ENCODE peak calls at places on chromosomes 4 and X, in five cellular contexts. I is NCI-H1105; O is stimulated activated CD4-positive, alpha-beta T cell treated with anti-CD3 and anti-CD28 coated beads, Interleukin-15, amount 100 ng/mL, for 48 hours; F is GM06990; U is left colon. H is an unnamed sample.

GRCh38 chr4:119823891-119824290 is 195.3 kb upstream of the PDE5A start:
- DNase-seq in F (no peak), U (no peak), I (no peak), O (no peak), H (no peak)

GRCh38 chr4:982814-983213 is 4.0 kb upstream of the IDUA start:
- DNase-seq in I (no peak), F (no peak), U (no peak), O (no peak), H (no peak)

GRCh38 chr4:26377352-26378311 is 56.8 kb downstream of the RBPJ start:
- DNase-seq in O (no peak), I (no peak), U (no peak), F (no peak), H (no peak)

GRCh38 chr4:40311811-40312346 is 23.3 kb upstream of the CHRNA9 start:
- DNase-seq in F (no peak), O (no peak), I (no peak), U (no peak), H (no peak)

GRCh38 chr4:98564847-98565246 is 93.6 kb downstream of the TSPAN5 start:
- DNase-seq in F (no peak), U (no peak), O (no peak), I (no peak), H (no peak)

GRCh38 chr4:186657766-186658165 is 65.9 kb downstream of the FAT1 start:
- DNase-seq in I (no peak), F (no peak), U (no peak), O (no peak), H (no peak)

GRCh38 chrX:475926-476723 is 89.4 kb upstream of the PPP2R3B start:
- DNase-seq in U (no peak), I (no peak), O (no peak), F (no peak), H (no peak)

GRCh38 chr4:80143305-80143679 is 54.0 kb upstream of the PRDM8 start:
- DNase-seq in I (no peak), O (no peak), U (no peak), F (no peak), H (no peak)

GRCh38 chr4:7199129-7199725 is 6.9 kb downstream of the SORCS2 start:
- DNase-seq in O (no peak), I (no peak), U (no peak), F (no peak), H (no peak)

GRCh38 chr4:58611012-58611411 is 1500.8 kb upstream of the IGFBP7 start:
- DNase-seq in O (no peak), I (no peak), U (no peak), F (no peak), H (no peak)

GRCh38 chrX:109782994-109783711 is 50.1 kb upstream of the ACSL4 start:
- DNase-seq in O (no peak), U (no peak), F (peak; percentile 23), I (no peak), H (no peak)

GRCh38 chr4:148986951-148987350 is 544.7 kb upstream of the NR3C2 start:
- DNase-seq in F (no peak), I (no peak), U (no peak), O (no peak), H (no peak)

GRCh38 chrX:129125515-129125914 is 397.8 kb downstream of the SMARCA1 start:
- DNase-seq in F (no peak), I (no peak), O (no peak), U (no peak), H (no peak)

GRCh38 chr4:25938251-25939186 is 24.5 kb downstream of the SMIM20 start:
- DNase-seq in U (no peak), I (no peak), O (peak; percentile 47), F (peak; percentile 61), H (no peak)

GRCh38 chrX:54817220-54817820 is 9.8 kb downstream of the MAGED2 start:
- DNase-seq in U (no peak), I (no peak), F (no peak), O (no peak), H (no peak)

GRCh38 chrX:136209016-136209738 is 42.0 kb downstream of the MAP7D3 start:
- DNase-seq in O (no peak), F (no peak), I (no peak), U (peak; percentile 61), H (no peak)

GRCh38 chr4:6705638-6706037 is 4.0 kb downstream of the MRFAP1L1 start:
- DNase-seq in O (no peak), F (no peak), U (no peak), I (no peak), H (no peak)

GRCh38 chrX:132615396-132616131 is 126.7 kb upstream of the MBNL3 start:
- DNase-seq in F (no peak), I (peak; percentile 3), U (peak; percentile 61), O (peak; percentile 53), H (peak; percentile 15)

GRCh38 chrX:22430701-22431100 is 158.0 kb downstream of the CBLL2 start:
- DNase-seq in O (no peak), I (no peak), U (no peak), F (no peak), H (no peak)

GRCh38 chr4:101790521-101791188 is at the start of gene BANK1:
- DNase-seq in F (peak; percentile 89), O (peak; percentile 10), U (peak; percentile 65), I (no peak), H (no peak)

GRCh38 chr4:25993564-25994185 is 79.7 kb downstream of the SMIM20 start:
- DNase-seq in I (no peak), F (peak; percentile 42), O (peak; percentile 25), U (peak; percentile 29), H (no peak)

GRCh38 chr4:168503652-168504362 is 7.0 kb downstream of the PALLD start:
- DNase-seq in O (no peak), I (no peak), F (no peak), U (no peak), H (no peak)